ENCODE peak calls at places on chromosome 12, in four cellular contexts. G, M, C and R are unnamed samples.

GRCh38 chr12:42978718-42979117 is 389.2 kb upstream of the PRICKLE1 start:
- DNase-seq in G (no peak), M (no peak), C (no peak), R (no peak)

GRCh38 chr12:122615780-122616179 is 87.4 kb downstream of the HCAR2 start:
- DNase-seq in G (no peak), M (no peak), C (no peak), R (no peak)

GRCh38 chr12:94674835-94675234 is 24.5 kb upstream of the TMCC3 start:
- DNase-seq in G (no peak), M (no peak), C (peak), R (no peak)

GRCh38 chr12:24719293-24719721 is 229.6 kb downstream of the BCAT1 start:
- DNase-seq in G (no peak), M (no peak), C (no peak), R (peak)

GRCh38 chr12:110934093-110934852 is 13.9 kb upstream of the MYL2 start:
- DNase-seq in G (no peak), M (peak), C (peak), R (peak)

GRCh38 chr12:97837401-97837800 is 374.8 kb downstream of the RMST start:
- DNase-seq in G (peak), M (peak), C (no peak), R (peak)

GRCh38 chr12:25712169-25712568 is 159.1 kb upstream of the LMNTD1 start:
- DNase-seq in G (no peak), M (no peak), C (no peak), R (no peak)

GRCh38 chr12:72270246-72270645 is 1.9 kb upstream of the TRHDE start:
- DNase-seq in G (peak), M (no peak), C (no peak), R (no peak)

GRCh38 chr12:10722502-10722904 is 620 bp downstream of the YBX3 start:
- DNase-seq in G (peak), M (peak), C (peak), R (peak)

GRCh38 chr12:46212108-46212982 is 56.5 kb downstream of the SLC38A1 start:
- DNase-seq in G (no peak), M (no peak), C (no peak), R (no peak)

GRCh38 chr12:45008211-45008610 is 42.7 kb downstream of the DBX2 start:
- DNase-seq in G (no peak), M (no peak), C (no peak), R (no peak)

GRCh38 chr12:55929306-55929791 is 1.6 kb upstream of the DGKA start:
- DNase-seq in G (peak), M (no peak), C (no peak), R (no peak)

GRCh38 chr12:86456241-86456640 is 200.1 kb upstream of the MGAT4C start:
- DNase-seq in G (no peak), M (peak), C (no peak), R (no peak)

GRCh38 chr12:94799136-94799535 is 148.8 kb upstream of the TMCC3 start:
- DNase-seq in G (no peak), M (no peak), C (no peak), R (peak)

GRCh38 chr12:5135126-5135525 is 91.4 kb downstream of the KCNA5 start:
- DNase-seq in G (no peak), M (no peak), C (no peak), R (no peak)

GRCh38 chr12:124764451-124764850 is 99.2 kb downstream of the SCARB1 start:
- DNase-seq in G (peak), M (peak), C (no peak), R (no peak)

GRCh38 chr12:51368640-51369517 is 22.3 kb downstream of the GALNT6 start:
- DNase-seq in G (peak), M (no peak), C (no peak), R (no peak)

GRCh38 chr12:57759360-57759980 is 4.6 kb downstream of the MARCHF9 start:
- DNase-seq in G (peak), M (peak), C (no peak), R (no peak)

GRCh38 chr12:5187136-5187535 is 143.5 kb downstream of the KCNA5 start:
- DNase-seq in G (no peak), M (no peak), C (no peak), R (no peak)

GRCh38 chr12:61348871-61349270 is 911.3 kb upstream of the USP15 start:
- DNase-seq in G (no peak), M (no peak), C (no peak), R (no peak)

GRCh38 chr12:91811481-91812287 is 334.0 kb downstream of the BTG1 start:
- DNase-seq in G (peak), M (peak), C (peak), R (peak)

DNA sequence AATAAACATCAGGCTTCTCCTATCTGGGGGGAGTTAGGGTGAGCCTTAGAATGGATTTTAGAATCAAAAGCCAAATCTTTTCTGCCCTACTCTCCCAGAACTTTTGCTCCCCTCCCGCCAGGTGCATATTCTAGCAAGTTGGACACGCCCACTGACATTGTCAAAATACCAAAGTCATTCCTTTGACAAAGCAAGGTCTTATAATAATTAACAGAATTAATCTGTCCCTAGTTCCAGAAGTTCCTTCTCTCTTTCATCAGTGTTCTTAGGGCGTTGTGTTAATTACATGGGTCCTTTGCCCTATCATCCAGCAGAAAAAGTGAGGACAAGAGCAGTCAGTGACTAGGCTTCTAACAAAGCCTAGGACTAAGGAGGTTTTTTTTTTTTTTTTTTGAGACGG is 2.4 kb downstream of the PRR13 start:
- DNase-seq in G (peak), M (no peak), C (no peak), R (no peak)
- H3K27ac ChIP-seq in G (peak), M (no peak), C (no peak), R (no peak)

GRCh38 chr12:20368653-20369163 is 371 bp downstream of the PDE3A start:
- DNase-seq in G (peak), M (no peak), C (peak), R (no peak)

GRCh38 chr12:20366776-20367409 is 1.4 kb upstream of the PDE3A start:
- DNase-seq in G (no peak), M (no peak), C (no peak), R (no peak)

GRCh38 chr12:20369164-20370000 is 1.0 kb downstream of the PDE3A start:
- DNase-seq in G (peak), M (no peak), C (peak), R (no peak)

GRCh38 chr12:20370001-20370381 is 1.7 kb downstream of the PDE3A start:
- DNase-seq in G (peak), M (no peak), C (no peak), R (no peak)

DNA sequence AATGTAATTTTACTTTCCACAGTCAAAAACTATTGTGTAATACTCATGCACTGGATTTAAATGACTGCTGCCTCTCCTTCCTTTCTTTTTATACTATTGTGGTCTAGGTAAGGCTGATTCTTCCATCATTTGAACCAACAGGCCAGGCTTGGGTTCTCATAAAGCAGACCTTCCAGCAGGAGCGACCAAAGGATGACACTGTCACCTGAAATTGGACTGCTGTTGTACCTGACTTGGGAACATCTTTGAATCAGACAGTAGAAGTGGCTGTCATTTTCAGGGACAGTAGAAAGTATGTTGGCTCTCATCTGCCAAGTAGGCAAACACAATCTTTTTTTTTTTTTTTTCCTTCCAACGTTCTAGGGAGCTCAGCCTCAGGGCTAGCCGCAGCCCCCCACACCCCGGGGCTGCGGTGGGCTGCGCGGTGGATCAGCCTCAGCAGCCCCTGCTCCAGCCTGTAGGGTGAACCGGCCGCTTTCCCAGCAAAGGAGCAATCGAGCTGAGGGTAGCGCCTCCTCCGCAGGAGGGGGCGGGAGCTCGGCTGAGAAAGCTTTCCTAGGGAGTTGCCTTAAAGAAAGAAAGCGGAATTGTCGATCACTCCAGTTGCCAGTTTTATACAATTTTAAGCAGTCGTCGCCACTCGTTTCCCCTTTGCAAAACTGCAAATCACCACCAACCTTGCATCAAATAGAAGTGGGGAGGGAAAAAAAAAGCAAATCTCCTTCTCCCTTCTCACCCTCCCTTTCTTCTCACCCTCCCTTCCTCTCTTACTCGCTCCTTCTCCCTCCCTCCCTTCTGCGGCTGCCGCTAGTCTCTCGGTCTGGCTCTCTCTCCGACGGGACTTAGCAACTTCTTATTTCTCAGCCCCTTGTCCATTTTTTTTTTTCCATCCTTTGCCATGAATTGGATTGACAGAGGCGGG is at the start of gene PDE3A:
- DNase-seq in G (peak), M (peak), C (peak), R (peak)
- TF ChIP-seq CTCF in G (no peak), M (no peak), C (no peak), R (no peak)

DNA sequence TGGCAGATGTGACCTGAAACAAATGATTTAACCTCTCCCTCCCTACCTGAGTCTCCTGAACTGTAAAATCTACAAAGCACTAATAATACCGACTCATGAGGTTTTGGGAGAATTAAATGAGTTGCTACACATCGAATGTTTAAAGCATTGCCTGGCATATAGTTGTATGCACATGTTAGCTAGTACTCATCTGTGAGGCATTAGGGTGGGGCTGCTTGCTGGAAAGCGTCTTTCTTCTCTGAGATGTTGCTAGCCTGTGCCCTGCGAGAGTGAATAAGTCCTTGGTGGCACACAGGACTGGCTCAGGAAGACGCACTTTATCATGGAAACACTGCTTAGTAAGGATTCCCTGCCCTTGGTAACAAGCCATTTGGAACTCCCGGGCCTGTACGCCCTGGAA is 6.1 kb downstream of the RAPGEF3 start:
- DNase-seq in G (no peak), M (peak), C (no peak), R (peak)
- H3K27ac ChIP-seq in G (peak), M (peak), C (peak), R (peak)

GRCh38 chr12:74646831-74647230 is 109.2 kb downstream of the ATXN7L3B start:
- DNase-seq in G (no peak), M (peak), C (no peak), R (no peak)
- TF ChIP-seq CTCF in G (peak), M (peak), C (no peak), R (peak)

GRCh38 chr12:131055596-131056233 is 102.0 kb downstream of the ADGRD1 start:
- DNase-seq in G (no peak), M (no peak), C (no peak), R (no peak)

GRCh38 chr12:131056626-131057025 is 102.9 kb downstream of the ADGRD1 start:
- DNase-seq in G (no peak), M (no peak), C (no peak), R (no peak)

GRCh38 chr12:131053567-131053966 is 99.9 kb downstream of the ADGRD1 start:
- DNase-seq in G (no peak), M (no peak), C (no peak), R (no peak)

GRCh38 chr12:131054345-131055092 is 100.8 kb downstream of the ADGRD1 start:
- DNase-seq in G (no peak), M (no peak), C (no peak), R (no peak)

GRCh38 chr12:131055093-131055465 is 101.4 kb downstream of the ADGRD1 start:
- DNase-seq in G (no peak), M (no peak), C (no peak), R (no peak)
- H3K27ac ChIP-seq in G (no peak), M (no peak), C (no peak), R (no peak)